ENCODE peak calls at places on chromosomes 13 and 19, in six cellular contexts. One of them, this sample, is unnamed.
A peak's percentile ranks its signal among the peaks of the same experiment; 100 is the strongest.

GRCh38 chr13:53311561-53311960 is 282.9 kb downstream of the OLFM4 start:
- DNase-seq in G401: no peak
- DNase-seq in NCI-H1092: no peak
- DNase-seq in fibroblast of lung: no peak
- DNase-seq in heart left ventricle: no peak
- DNase-seq in GM04503: no peak
- DNase-seq in this sample: no peak

GRCh38 chr13:25881946-25882574 is 169.8 kb downstream of the SHISA2 start:
- DNase-seq in G401: no peak
- DNase-seq in NCI-H1092: peak; percentile 69
- DNase-seq in fibroblast of lung: peak; percentile 90
- DNase-seq in heart left ventricle: no peak
- DNase-seq in GM04503: no peak
- DNase-seq in this sample: no peak

GRCh38 chr19:45234089-45234869 is 10.9 kb downstream of the EXOC3L2 start:
- DNase-seq in G401: no peak
- DNase-seq in NCI-H1092: no peak
- DNase-seq in fibroblast of lung: no peak
- DNase-seq in heart left ventricle: no peak
- DNase-seq in GM04503: no peak
- DNase-seq in this sample: no peak

GRCh38 chr19:47152632-47153031 is 22.0 kb downstream of the SAE1 start:
- DNase-seq in G401: no peak
- DNase-seq in NCI-H1092: no peak
- DNase-seq in fibroblast of lung: no peak
- DNase-seq in heart left ventricle: no peak
- DNase-seq in GM04503: no peak
- DNase-seq in this sample: no peak

GRCh38 chr19:9044449-9044848 is 34.2 kb upstream of the MUC16 start:
- DNase-seq in G401: no peak
- DNase-seq in NCI-H1092: no peak
- DNase-seq in fibroblast of lung: no peak
- DNase-seq in heart left ventricle: no peak
- DNase-seq in GM04503: no peak
- DNase-seq in this sample: no peak

GRCh38 chr13:110524484-110525254 is 36.9 kb downstream of the RAB20 start:
- DNase-seq in G401: peak; percentile 37
- DNase-seq in NCI-H1092: peak; percentile 40
- DNase-seq in fibroblast of lung: no peak
- DNase-seq in heart left ventricle: peak; percentile 93
- DNase-seq in GM04503: no peak
- DNase-seq in this sample: peak; percentile 89

GRCh38 chr19:6060600-6061391 is 49.5 kb downstream of the RFX2 start:
- DNase-seq in G401: no peak
- DNase-seq in NCI-H1092: no peak
- DNase-seq in fibroblast of lung: peak; percentile 91
- DNase-seq in heart left ventricle: no peak
- DNase-seq in GM04503: peak; percentile 65
- DNase-seq in this sample: no peak

GRCh38 chr19:28961772-28962500 is 251.0 kb downstream of the UQCRFS1 start:
- DNase-seq in G401: no peak
- DNase-seq in NCI-H1092: no peak
- DNase-seq in fibroblast of lung: peak; percentile 14
- DNase-seq in heart left ventricle: no peak
- DNase-seq in GM04503: peak; percentile 37
- DNase-seq in this sample: no peak

GRCh38 chr19:46361915-46362314 is 15.0 kb downstream of the PPP5C start:
- DNase-seq in G401: no peak
- DNase-seq in NCI-H1092: no peak
- DNase-seq in fibroblast of lung: peak; percentile 61
- DNase-seq in heart left ventricle: no peak
- DNase-seq in GM04503: no peak
- DNase-seq in this sample: no peak